ENCODE peak calls at places on chromosome 15, in five cellular contexts. S is CD8-positive, alpha-beta memory T cell; R is PC-9; T is psoas muscle; E is CD4-positive, CD25-positive, alpha-beta regulatory T cell. X is an unnamed sample.
A peak's percentile ranks its signal among the peaks of the same experiment; 100 is the strongest.

GRCh38 chr15:58229297-58229768 is 91.2 kb downstream of the AQP9 start:
- DNase-seq in S (no peak), R (no peak), T (no peak), E (no peak), X (no peak)

GRCh38 chr15:40414816-40415215 is 9.2 kb downstream of the IVD start:
- DNase-seq in S (no peak), R (no peak), T (no peak), E (no peak), X (no peak)

GRCh38 chr15:39947401-39948197 is 13.7 kb downstream of the EIF2AK4 start:
- DNase-seq in S (no peak), R (no peak), T (no peak), E (no peak), X (no peak)

GRCh38 chr15:90203922-90204321 is 2.8 kb downstream of the SEMA4B start:
- DNase-seq in S (no peak), R (no peak), T (no peak), E (no peak), X (no peak)

GRCh38 chr15:72491768-72492167 is 17.6 kb downstream of the ARIH1 start:
- DNase-seq in S (no peak), R (no peak), T (no peak), E (no peak), X (no peak)

GRCh38 chr15:82045179-82045891 is 483 bp downstream of the MEX3B start:
- DNase-seq in S (no peak), R (no peak), T (peak; percentile 67), E (peak; percentile 6), X (no peak)

GRCh38 chr15:97984157-97984556 is 23.7 kb downstream of the ARRDC4 start:
- DNase-seq in S (no peak), R (peak; percentile 60), T (no peak), E (no peak), X (no peak)

GRCh38 chr15:63890617-63891016 is 56.9 kb upstream of the HERC1 start:
- DNase-seq in S (no peak), R (no peak), T (no peak), E (no peak), X (no peak)

GRCh38 chr15:29713784-29714183 is 108.5 kb downstream of the TJP1 start:
- DNase-seq in S (no peak), R (no peak), T (no peak), E (no peak), X (no peak)

GRCh38 chr15:67021455-67021854 is 43.9 kb upstream of the SMAD3 start:
- DNase-seq in S (no peak), R (peak; percentile 35), T (no peak), E (no peak), X (no peak)

GRCh38 chr15:78291698-78292097 is 7.7 kb downstream of the SKIC8 start:
- DNase-seq in S (no peak), R (peak; percentile 86), T (no peak), E (no peak), X (no peak)

GRCh38 chr15:76169013-76169412 is 109.2 kb downstream of the TMEM266 start:
- DNase-seq in S (no peak), R (no peak), T (no peak), E (no peak), X (no peak)

GRCh38 chr15:74817370-74817737 is 4.7 kb downstream of the LMAN1L start:
- DNase-seq in S (no peak), R (peak; percentile 75), T (peak; percentile 86), E (no peak), X (no peak)

GRCh38 chr15:43808960-43809678 is 8.7 kb downstream of the HYPK start:
- DNase-seq in S (no peak), R (no peak), T (no peak), E (no peak), X (no peak)

GRCh38 chr15:71198846-71199245 is 83.6 kb downstream of the THSD4 start:
- DNase-seq in S (no peak), R (no peak), T (no peak), E (no peak), X (no peak)

GRCh38 chr15:37101634-37102314 is 1.4 kb upstream of the MEIS2 start:
- DNase-seq in S (no peak), R (peak; percentile 54), T (peak; percentile 80), E (no peak), X (no peak)

GRCh38 chr15:40454904-40455391 is 14.2 kb downstream of the BAHD1 start:
- DNase-seq in S (no peak), R (peak; percentile 39), T (peak; percentile 42), E (no peak), X (no peak)

GRCh38 chr15:67196672-67197363 is 57.6 kb downstream of the AAGAB start:
- DNase-seq in S (no peak), R (no peak), T (peak; percentile 53), E (no peak), X (no peak)

GRCh38 chr15:32651229-32651837 is 9.8 kb downstream of the SCG5 start:
- DNase-seq in S (peak; percentile 12), R (no peak), T (peak; percentile 64), E (peak; percentile 32), X (peak; percentile 35)

GRCh38 chr15:57332326-57332725 is 44.0 kb upstream of the CGNL1 start:
- DNase-seq in S (no peak), R (no peak), T (no peak), E (no peak), X (no peak)

GRCh38 chr15:85477730-85478129 is 97.3 kb downstream of the AKAP13 start:
- DNase-seq in S (no peak), R (no peak), T (no peak), E (no peak), X (no peak)
- H3K4me1 ChIP-seq in S (peaks cover 35% of the 10 kb centered on the region), R (peaks cover 10% of the 10 kb centered on the region), T (peaks cover 23% of the 10 kb centered on the region), E (peaks cover 40% of the 10 kb centered on the region), X (peaks cover 73% of the 10 kb centered on the region)

GRCh38 chr15:101431301-101431700 is 58.2 kb downstream of the PCSK6 start:
- DNase-seq in S (no peak), R (no peak), T (no peak), E (no peak), X (no peak)

GRCh38 chr15:101429191-101429590 is 60.3 kb downstream of the PCSK6 start:
- DNase-seq in S (no peak), R (no peak), T (no peak), E (no peak), X (no peak)

GRCh38 chr15:101428758-101429157 is 60.7 kb downstream of the PCSK6 start:
- DNase-seq in S (no peak), R (no peak), T (no peak), E (no peak), X (no peak)

GRCh38 chr15:101427606-101428487 is 61.7 kb downstream of the PCSK6 start:
- DNase-seq in S (no peak), R (no peak), T (no peak), E (no peak), X (no peak)

GRCh38 chr15:101429646-101430045 is 59.9 kb downstream of the PCSK6 start:
- DNase-seq in S (no peak), R (no peak), T (no peak), E (no peak), X (no peak)
- H3K4me3 ChIP-seq in S (no peak overlapping the region), R (no peak overlapping the region), T (no peak overlapping the region), E (no peak overlapping the region), X (no peak overlapping the region)

GRCh38 chr15:95563634-95564033 is 766.9 kb upstream of the NR2F2 start:
- DNase-seq in S (no peak), R (peak; percentile 72), T (no peak), E (no peak), X (no peak)
- H3K36me3 ChIP-seq in S (no peaks in the 10 kb centered on the region), R (peaks cover 4% of the 10 kb centered on the region), T (no peaks in the 10 kb centered on the region), E (no peaks in the 10 kb centered on the region), X (no peaks in the 10 kb centered on the region)

GRCh38 chr15:65067645-65068416 is at the start of gene RASL12:
- DNase-seq in S (no peak), R (no peak), T (no peak), E (no peak), X (no peak)

GRCh38 chr15:65069779-65070546 is 2.2 kb upstream of the RASL12 start:
- DNase-seq in S (no peak), R (no peak), T (peak; percentile 66), E (no peak), X (no peak)

GRCh38 chr15:65067334-65067644 is 502 bp downstream of the RASL12 start:
- DNase-seq in S (no peak), R (no peak), T (no peak), E (no peak), X (no peak)

GRCh38 chr15:65068436-65068835 is 645 bp upstream of the RASL12 start:
- DNase-seq in S (no peak), R (no peak), T (no peak), E (no peak), X (no peak)

DNA sequence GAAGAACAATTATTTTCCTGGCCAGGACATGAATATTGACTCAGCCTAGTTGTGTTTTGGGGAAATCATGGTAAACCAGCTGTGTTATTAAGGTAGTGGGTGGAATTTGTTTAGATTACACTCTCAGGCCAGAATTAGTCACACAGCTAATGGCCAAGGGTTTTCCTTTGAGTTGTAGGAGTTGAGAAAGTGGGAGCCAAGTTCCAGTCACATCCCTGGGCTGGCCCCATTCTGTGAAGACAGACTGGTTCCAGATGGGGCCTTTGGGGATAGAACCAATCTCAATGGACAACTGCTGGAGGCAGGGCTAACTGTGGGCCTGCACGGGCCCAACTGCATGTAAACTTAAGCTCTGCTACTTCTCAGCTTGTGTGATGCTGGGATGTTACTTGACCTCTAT is 1.4 kb upstream of the RASL12 start:
- DNase-seq in S (no peak), R (no peak), T (no peak), E (no peak), X (no peak)
- H3K4me1 ChIP-seq in S (no peaks in the 10 kb centered on the region), R (no peaks in the 10 kb centered on the region), T (peaks cover 33% of the 10 kb centered on the region), E (no peaks in the 10 kb centered on the region), X (no peaks in the 10 kb centered on the region)

GRCh38 chr15:101389362-101389761 is 94.3 kb upstream of the SNRPA1 start:
- DNase-seq in S (no peak), R (no peak), T (peak; percentile 39), E (no peak), X (no peak)

GRCh38 chr15:101386006-101386405 is 91.0 kb upstream of the SNRPA1 start:
- DNase-seq in S (no peak), R (no peak), T (peak; percentile 38), E (no peak), X (no peak)

GRCh38 chr15:101386967-101387366 is 91.9 kb upstream of the SNRPA1 start:
- DNase-seq in S (no peak), R (no peak), T (peak; percentile 28), E (no peak), X (no peak)

GRCh38 chr15:101388046-101388445 is 93.0 kb upstream of the SNRPA1 start:
- DNase-seq in S (no peak), R (no peak), T (no peak), E (no peak), X (no peak)

DNA sequence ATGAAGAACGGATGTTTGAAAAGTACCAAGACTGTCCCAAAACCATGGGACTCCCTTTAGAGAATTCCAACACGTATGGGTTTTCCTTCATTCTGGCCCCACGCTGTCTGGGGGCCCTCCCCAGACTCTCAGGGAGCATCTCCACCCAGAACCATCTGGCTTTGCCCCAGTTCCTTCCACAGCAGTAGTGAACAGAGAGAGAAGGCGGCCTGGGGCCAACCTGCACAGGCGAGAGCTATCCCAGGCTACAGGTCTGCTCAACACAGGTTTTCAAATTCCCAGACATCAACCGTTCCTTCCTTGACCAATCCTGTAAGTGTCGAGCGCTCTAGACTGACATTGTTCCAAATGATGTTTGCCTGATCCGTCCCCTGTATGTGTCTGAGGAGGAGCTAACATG is 92.5 kb upstream of the SNRPA1 start:
- DNase-seq in S (no peak), R (no peak), T (no peak), E (no peak), X (no peak)
- H3K4me3 ChIP-seq in S (no peak overlapping the region), R (no peak overlapping the region), T (no peak overlapping the region), E (no peak overlapping the region), X (no peak overlapping the region)